ENCODE peak calls at places on chromosomes 3 and 15, in seven cellular contexts. E is aorta; Z is lower lobe of right lung; B is neural progenitor cell; C is breast epithelium; N is CD8-positive, alpha-beta T cell; K is uterus. V is an unnamed sample.

GRCh38 chr15:65423977-65424679 is 1.4 kb upstream of the IGDCC4 start:
- DNase-seq in E (no peak), C (no peak), Z (no peak), B (no peak), N (no peak), K (no peak), V (no peak)

GRCh38 chr3:73547427-73548036 is 77.2 kb downstream of the PDZRN3 start:
- DNase-seq in N (no peak), B (no peak), C (no peak), K (no peak), E (no peak), Z (no peak), V (no peak)

GRCh38 chr15:56918907-56919707 is 663 bp downstream of the TCF12 start:
- DNase-seq in C (peak; percentile 60), N (peak; percentile 33), B (peak; percentile 87), Z (peak; percentile 73), K (peak; percentile 54), E (peak; percentile 69), V (no peak)

GRCh38 chr15:88708256-88709054 is 69.6 kb downstream of the ISG20 start:
- DNase-seq in Z (no peak), E (no peak), K (no peak), N (no peak), B (no peak), C (no peak), V (no peak)

GRCh38 chr3:29415824-29416223 is 135.0 kb downstream of the RBMS3 start:
- DNase-seq in K (no peak), C (no peak), B (no peak), N (no peak), E (no peak), Z (no peak), V (no peak)

GRCh38 chr3:38519651-38520050 is 23.5 kb downstream of the EXOG start:
- DNase-seq in C (no peak), E (no peak), K (no peak), B (no peak), Z (no peak), N (peak; percentile 25), V (no peak)

GRCh38 chr3:113804701-113805100 is 33.9 kb upstream of the GRAMD1C start:
- DNase-seq in K (no peak), E (no peak), C (no peak), B (no peak), Z (no peak), N (no peak), V (no peak)

GRCh38 chr3:44323341-44323955 is 15.1 kb upstream of the TCAIM start:
- DNase-seq in B (peak; percentile 66), E (peak; percentile 63), Z (peak; percentile 52), N (peak; percentile 33), K (peak; percentile 63), C (no peak), V (no peak)

GRCh38 chr15:77895742-77896141 is 181.8 kb downstream of the TBC1D2B start:
- DNase-seq in E (no peak), K (no peak), Z (peak; percentile 39), B (no peak), N (no peak), C (no peak), V (no peak)

GRCh38 chr3:110955301-110955880 is 116.2 kb upstream of the NECTIN3 start:
- DNase-seq in E (no peak), N (no peak), C (no peak), B (no peak), K (no peak), Z (no peak), V (no peak)

GRCh38 chr3:43152649-43153048 is 46.8 kb upstream of the POMGNT2 start:
- DNase-seq in B (no peak), K (no peak), E (no peak), N (no peak), C (no peak), Z (no peak), V (no peak)

GRCh38 chr3:50562866-50563265 is 4.7 kb downstream of the C3orf18 start:
- DNase-seq in E (no peak), Z (no peak), C (no peak), N (no peak), K (no peak), B (no peak), V (no peak)

GRCh38 chr15:78457101-78457500 is 19.1 kb downstream of the IREB2 start:
- DNase-seq in K (no peak), C (no peak), Z (no peak), E (no peak), B (no peak), N (no peak), V (no peak)

DNA sequence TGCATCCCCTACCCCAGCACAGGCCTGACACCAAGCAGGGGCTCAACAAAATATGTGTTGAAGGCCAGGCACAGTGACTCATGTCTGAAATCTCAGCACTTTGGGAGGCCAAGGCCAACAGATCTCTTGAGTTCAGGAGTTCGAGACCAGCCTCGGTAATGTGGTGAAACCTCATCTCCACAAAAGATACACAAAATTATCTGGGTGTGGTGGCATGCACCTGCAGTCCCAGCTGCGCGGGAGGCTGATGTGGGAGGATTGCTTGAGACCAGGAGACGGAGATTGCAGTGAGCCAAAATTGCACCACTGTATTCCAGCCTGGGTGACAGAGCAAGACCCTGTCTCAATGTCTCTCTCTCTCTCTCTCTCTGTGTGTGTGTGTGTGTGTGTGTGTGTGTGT is 30.7 kb upstream of the CYP11A1 start:
- DNase-seq in Z (no peak), N (no peak), B (no peak), C (no peak), K (no peak), E (no peak), V (no peak)
- H3K4me1 ChIP-seq in Z (peaks cover 33% of the 10 kb centered on the region), N (peaks cover 70% of the 10 kb centered on the region), B (no peaks in the 10 kb centered on the region), C (no peaks in the 10 kb centered on the region), K (no peaks in the 10 kb centered on the region), E (no peaks in the 10 kb centered on the region), V (peaks cover 11% of the 10 kb centered on the region)

GRCh38 chr15:66653398-66653797 is 48.6 kb upstream of the SMAD6 start:
- DNase-seq in Z (no peak), C (no peak), K (no peak), N (no peak), B (no peak), E (peak; percentile 40), V (no peak)
- H3K27ac ChIP-seq in Z (no peak overlapping the region), C (no peak overlapping the region), K (no peak overlapping the region), N (no peak overlapping the region), B (no peak overlapping the region), E (no peak overlapping the region), V (no peak overlapping the region)

GRCh38 chr3:63967675-63968611 is 55.4 kb downstream of the PSMD6 start:
- DNase-seq in K (peak; percentile 39), Z (no peak), E (no peak), B (peak; percentile 52), N (peak; percentile 28), C (no peak), V (no peak)

GRCh38 chr3:63966871-63967270 is 54.7 kb upstream of the SCAANT1 start:
- DNase-seq in B (no peak), Z (no peak), N (no peak), E (no peak), K (no peak), C (no peak), V (no peak)

GRCh38 chr3:63970596-63971468 is 52.5 kb downstream of the PSMD6 start:
- DNase-seq in B (peak; percentile 86), E (no peak), Z (no peak), N (no peak), K (no peak), C (no peak), V (no peak)

GRCh38 chr3:63969866-63970265 is 53.4 kb downstream of the PSMD6 start:
- DNase-seq in Z (no peak), N (no peak), E (no peak), K (no peak), B (no peak), C (no peak), V (no peak)

DNA sequence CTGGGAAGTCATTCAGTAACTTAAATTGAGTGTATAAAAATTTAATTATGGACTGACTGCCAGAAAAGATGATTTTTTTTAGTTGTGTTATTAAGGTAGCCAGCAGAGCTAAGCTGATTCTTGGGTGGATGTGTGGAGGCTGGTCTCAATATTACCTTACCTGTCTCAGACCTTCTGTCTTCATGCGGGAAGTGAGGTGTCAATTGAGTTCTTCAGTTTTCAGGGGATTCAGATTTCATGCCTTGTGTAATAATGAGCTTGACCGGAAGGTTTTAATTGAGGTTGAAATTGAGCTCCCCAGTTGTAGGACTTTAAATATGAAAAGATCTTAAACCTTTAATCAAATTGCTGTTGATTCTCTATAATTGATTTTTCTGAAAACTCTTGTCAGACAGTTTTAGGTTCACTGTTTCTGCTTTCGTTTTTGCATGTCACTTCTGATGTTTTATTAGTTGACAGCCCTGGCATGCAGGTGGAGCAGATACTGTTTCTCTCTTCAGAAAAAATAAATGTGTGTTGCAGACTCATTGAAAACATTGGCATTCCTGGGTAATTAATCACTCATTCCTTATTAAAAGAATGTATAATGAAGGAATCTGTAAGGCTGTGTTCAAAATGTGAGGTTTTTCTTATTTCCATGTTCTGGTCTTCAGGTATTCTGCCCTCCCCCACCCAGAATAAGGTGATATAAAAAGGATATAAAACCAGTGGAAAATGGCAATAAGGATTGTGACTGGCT is 54.5 kb downstream of the PSMD6 start:
- DNase-seq in N (no peak), K (no peak), C (no peak), E (no peak), B (no peak), Z (no peak), V (no peak)
- H3K4me3 ChIP-seq in N (peak overlapping the region; percentile 70), K (no peak overlapping the region), C (peak overlapping the region; percentile 36), E (no peak overlapping the region), B (peak overlapping the region; percentile 50), Z (peak overlapping the region; percentile 56), V (peak overlapping the region; percentile 42)

DNA sequence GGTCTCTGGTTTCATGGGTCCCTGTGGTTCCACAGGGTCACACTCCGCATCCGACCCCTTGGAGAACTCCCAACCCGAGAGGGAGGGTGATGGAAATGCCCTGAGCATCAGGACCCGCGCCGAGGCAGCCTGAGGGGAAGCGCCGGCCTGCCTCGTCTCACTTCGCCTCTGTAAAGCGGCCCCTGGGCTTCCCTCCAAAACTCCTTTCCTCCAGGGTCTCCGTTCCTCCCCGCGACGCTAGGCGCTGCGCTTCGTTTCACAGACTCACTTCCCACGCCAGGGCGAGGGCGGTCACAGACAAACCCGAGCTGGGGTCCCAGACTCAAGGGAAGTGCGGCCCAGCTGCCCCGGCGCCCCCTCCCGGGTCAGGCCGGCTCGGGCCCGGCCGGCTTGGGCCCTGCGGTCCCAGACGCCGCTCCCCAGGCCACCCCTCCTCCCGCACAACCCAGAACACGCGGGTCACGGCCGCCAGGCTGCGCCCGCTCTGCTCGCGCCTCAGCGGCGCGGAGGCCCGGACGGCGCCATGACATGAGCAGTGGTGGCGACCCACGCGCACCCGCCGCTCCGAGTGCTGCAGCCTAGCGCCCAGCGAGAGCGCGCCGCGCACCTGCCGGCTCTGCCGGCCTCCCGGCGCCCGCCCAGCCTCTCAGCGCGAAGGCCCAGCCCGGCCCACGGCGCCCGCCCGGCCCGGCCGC is 619 bp downstream of the NUP210 start:
- DNase-seq in B (peak; percentile 77), E (no peak), C (no peak), Z (peak; percentile 77), K (no peak), N (peak; percentile 40), V (no peak)
- H3K4me1 ChIP-seq in B (peaks cover 20% of the 10 kb centered on the region), E (no peaks in the 10 kb centered on the region), C (no peaks in the 10 kb centered on the region), Z (peaks cover 39% of the 10 kb centered on the region), K (no peaks in the 10 kb centered on the region), N (peaks cover 58% of the 10 kb centered on the region), V (peaks cover 7% of the 10 kb centered on the region)

GRCh38 chr15:98863983-98864382 is 143.6 kb downstream of the PGPEP1L start:
- DNase-seq in Z (no peak), C (no peak), N (no peak), E (no peak), K (no peak), B (no peak), V (no peak)
- H3K27ac ChIP-seq in Z (no peak overlapping the region), C (no peak overlapping the region), N (no peak overlapping the region), E (no peak overlapping the region), K (no peak overlapping the region), B (no peak overlapping the region), V (no peak overlapping the region)

GRCh38 chr3:155760653-155761052 is 15.8 kb upstream of the PLCH1 start:
- DNase-seq in C (no peak), E (no peak), N (no peak), B (no peak), Z (no peak), K (no peak), V (no peak)
- H3K4me3 ChIP-seq in C (no peak overlapping the region), E (no peak overlapping the region), N (no peak overlapping the region), B (no peak overlapping the region), Z (no peak overlapping the region), K (no peak overlapping the region), V (no peak overlapping the region)

V was measured in esophagus squamous epithelium.